ENCODE peak calls at places on chromosomes 2 and 18, in four cellular contexts. G, V, W and U are unnamed samples.

GRCh38 chr2:60553496-60553991 is at the start of gene BCL11A:
- DNase-seq in V (no peak), W (peak), G (no peak), U (no peak)

GRCh38 chr2:86249176-86249842 is 50.1 kb downstream of the MRPL35 start:
- DNase-seq in W (no peak), V (no peak), G (no peak), U (no peak)

GRCh38 chr2:62660582-62661262 is 44.8 kb upstream of the EHBP1 start:
- DNase-seq in V (no peak), G (no peak), W (no peak), U (no peak)

GRCh38 chr2:207133862-207134519 is 31.8 kb downstream of the KLF7 start:
- DNase-seq in G (no peak), V (no peak), W (no peak), U (no peak)

GRCh38 chr18:371616-371998 is 103.8 kb upstream of the THOC1 start:
- DNase-seq in V (no peak), G (no peak), W (no peak), U (no peak)

GRCh38 chr2:240551809-240552208 is 6.0 kb downstream of the ANKMY1 start:
- DNase-seq in V (no peak), G (no peak), W (no peak), U (no peak)

GRCh38 chr2:38277245-38278119 is 99.6 kb downstream of the ATL2 start:
- DNase-seq in V (no peak), G (no peak), W (no peak), U (no peak)

GRCh38 chr2:237092920-237093781 is 7.5 kb downstream of the COPS8 start:
- DNase-seq in G (no peak), W (no peak), V (no peak), U (no peak)

GRCh38 chr2:88885679-88886402 is 194.4 kb downstream of the RPIA start:
- DNase-seq in W (peak), G (no peak), V (no peak), U (no peak)

GRCh38 chr18:25494888-25495287 is 142.9 kb upstream of the ZNF521 start:
- DNase-seq in V (no peak), G (no peak), W (no peak), U (no peak)

GRCh38 chr2:112720785-112721184 is at the start of gene NT5DC4:
- DNase-seq in G (no peak), V (no peak), W (no peak), U (no peak)

GRCh38 chr2:26848336-26849055 is 564 bp downstream of the DPYSL5 start:
- DNase-seq in W (no peak), V (peak), G (no peak), U (no peak)

GRCh38 chr2:10157293-10157692 is 34.8 kb downstream of the RRM2 start:
- DNase-seq in W (no peak), V (no peak), G (no peak), U (no peak)